ENCODE peak calls at places on chromosomes 13 and 19, in eight cellular contexts. J, N, I, A, H, V, D and R are unnamed samples.

GRCh38 chr13:25840931-25841330 is 210.9 kb downstream of the SHISA2 start:
- DNase-seq in J (no peak), N (no peak), I (no peak), A (no peak), H (no peak), V (no peak), D (no peak), R (no peak)

GRCh38 chr19:10009714-10010224 is 535 bp downstream of the COL5A3 start:
- DNase-seq in J (no peak), N (no peak), I (no peak), A (no peak), H (no peak), V (no peak), D (no peak), R (no peak)

GRCh38 chr19:49515767-49516166 is 3.3 kb downstream of the FCGRT start:
- DNase-seq in J (peak), N (no peak), I (no peak), A (no peak), H (peak), V (peak), D (peak), R (peak)

GRCh38 chr19:4059493-4059880 is 7.2 kb downstream of the ZBTB7A start:
- DNase-seq in J (no peak), N (no peak), I (no peak), A (no peak), H (no peak), V (peak), D (no peak), R (no peak)

GRCh38 chr19:58374200-58374599 is 6.6 kb downstream of the ZNF837 start:
- DNase-seq in J (no peak), N (no peak), I (no peak), A (no peak), H (no peak), V (no peak), D (no peak), R (no peak)

GRCh38 chr13:70571221-70571620 is 463.0 kb upstream of the KLHL1 start:
- DNase-seq in J (no peak), N (no peak), I (no peak), A (no peak), H (no peak), V (no peak), D (no peak), R (no peak)

GRCh38 chr13:42454749-42455148 is 119.2 kb upstream of the TNFSF11 start:
- DNase-seq in J (no peak), N (no peak), I (no peak), A (no peak), H (no peak), V (no peak), D (no peak), R (no peak)

GRCh38 chr19:30060872-30061556 is 119.0 kb downstream of the URI1 start:
- DNase-seq in J (no peak), N (no peak), I (no peak), A (no peak), H (no peak), V (peak), D (no peak), R (no peak)

GRCh38 chr13:79155883-79156282 is 250.2 kb downstream of the RBM26 start:
- DNase-seq in J (no peak), N (no peak), I (no peak), A (no peak), H (no peak), V (no peak), D (no peak), R (no peak)

GRCh38 chr13:35855531-35856019 is 275.6 kb downstream of the DCLK1 start:
- DNase-seq in J (no peak), N (no peak), I (no peak), A (peak), H (no peak), V (no peak), D (no peak), R (no peak)

GRCh38 chr19:51060336-51060735 is 4.6 kb downstream of the KLK13 start:
- DNase-seq in J (no peak), N (no peak), I (no peak), A (no peak), H (no peak), V (no peak), D (no peak), R (no peak)

GRCh38 chr13:98143601-98144500 is 957 bp downstream of the FARP1 start:
- DNase-seq in J (peak), N (no peak), I (peak), A (no peak), H (peak), V (peak), D (no peak), R (peak)

GRCh38 chr13:31159306-31159705 is 2.4 kb downstream of the HSPH1 start:
- DNase-seq in J (no peak), N (no peak), I (no peak), A (no peak), H (no peak), V (no peak), D (no peak), R (no peak)

GRCh38 chr13:34035676-34036325 is 217.9 kb downstream of the RFC3 start:
- DNase-seq in J (no peak), N (no peak), I (no peak), A (no peak), H (no peak), V (no peak), D (no peak), R (no peak)

GRCh38 chr13:60590775-60591174 is 193.8 kb downstream of the TDRD3 start:
- DNase-seq in J (no peak), N (no peak), I (no peak), A (no peak), H (no peak), V (no peak), D (no peak), R (no peak)

GRCh38 chr13:110812869-110813645 is 99.6 kb downstream of the ING1 start:
- DNase-seq in J (no peak), N (no peak), I (no peak), A (no peak), H (peak), V (no peak), D (no peak), R (no peak)

GRCh38 chr13:49980266-49980665 is 16.6 kb upstream of the TRIM13 start:
- DNase-seq in J (no peak), N (no peak), I (no peak), A (no peak), H (no peak), V (no peak), D (no peak), R (no peak)

GRCh38 chr19:10079031-10079453 is 7.1 kb upstream of the SHFL start:
- DNase-seq in J (no peak), N (no peak), I (no peak), A (no peak), H (no peak), V (no peak), D (no peak), R (no peak)